ENCODE peak calls at places on chromosomes 13 and 19, in ten cellular contexts. N, A, Y, M, L, E, B, S, K and Z are unnamed samples.

GRCh38 chr19:2497186-2497585 is 21.3 kb downstream of the GADD45B start:
- DNase-seq in K (no peak), B (no peak), S (peak), M (no peak), A (no peak), Y (no peak), E (no peak), N (no peak), L (no peak), Z (no peak)

GRCh38 chr19:44576843-44577565 is 36.4 kb upstream of the IGSF23 start:
- DNase-seq in S (peak), Y (no peak), L (peak), K (no peak), B (no peak), M (peak), A (peak), E (peak), N (no peak), Z (peak)

GRCh38 chr19:2602391-2603181 is 99.9 kb downstream of the GNG7 start:
- DNase-seq in N (no peak), M (peak), K (peak), E (peak), Y (peak), B (peak), L (peak), A (no peak), S (peak), Z (peak)

GRCh38 chr13:32284927-32285632 is 30.1 kb downstream of the ZAR1L start:
- DNase-seq in N (no peak), Y (peak), E (no peak), K (no peak), L (peak), A (no peak), M (peak), S (peak), B (peak), Z (peak)

GRCh38 chr13:85093808-85094207 is 705.4 kb downstream of the SLITRK6 start:
- DNase-seq in L (peak), S (peak), Y (no peak), E (no peak), B (no peak), K (no peak), M (no peak), A (no peak), N (no peak), Z (no peak)

GRCh38 chr19:54266133-54266532 is 9.1 kb upstream of the LILRB5 start:
- DNase-seq in A (peak), B (peak), E (peak), K (no peak), N (peak), Y (peak), L (peak), S (peak), M (peak), Z (peak)

GRCh38 chr19:52622261-52622660 is 15.9 kb downstream of the ZNF83 start:
- DNase-seq in B (no peak), L (no peak), K (no peak), N (no peak), Y (no peak), M (peak), S (no peak), E (no peak), A (no peak), Z (no peak)

GRCh38 chr13:23626730-23627129 is 56.5 kb downstream of the TNFRSF19 start:
- DNase-seq in Y (no peak), M (no peak), L (no peak), K (no peak), S (no peak), N (no peak), A (no peak), B (no peak), E (no peak), Z (no peak)

GRCh38 chr19:4622695-4623421 is 16.5 kb upstream of the TNFAIP8L1 start:
- DNase-seq in N (no peak), Y (no peak), E (no peak), A (no peak), K (no peak), L (no peak), S (no peak), M (no peak), B (no peak), Z (no peak)

GRCh38 chr13:29991343-29991742 is 140.9 kb upstream of the UBL3 start:
- DNase-seq in K (peak), S (peak), L (peak), M (no peak), A (no peak), B (no peak), E (no peak), N (no peak), Y (peak), Z (peak)

GRCh38 chr13:83365723-83366122 is 516.6 kb downstream of the SLITRK1 start:
- DNase-seq in E (no peak), K (no peak), B (no peak), A (no peak), L (no peak), S (no peak), N (no peak), M (no peak), Y (no peak), Z (no peak)

GRCh38 chr19:7831452-7831851 is 1.4 kb downstream of the EVI5L start:
- DNase-seq in M (peak), B (no peak), E (no peak), Y (no peak), L (peak), K (no peak), N (no peak), S (peak), A (no peak), Z (peak)

GRCh38 chr13:41017744-41018582 is 1.2 kb downstream of the ELF1 start:
- DNase-seq in L (no peak), A (no peak), Y (no peak), E (no peak), B (no peak), S (no peak), K (no peak), N (no peak), M (no peak), Z (no peak)

GRCh38 chr13:80665792-80666333 is 324.9 kb upstream of the SPRY2 start:
- DNase-seq in M (no peak), A (no peak), K (no peak), N (no peak), L (no peak), E (no peak), S (peak), Y (no peak), B (no peak), Z (no peak)

GRCh38 chr13:35512271-35512920 is 35.9 kb upstream of the MAB21L1 start:
- DNase-seq in A (no peak), E (no peak), S (peak), N (no peak), K (peak), Y (peak), M (no peak), L (peak), B (peak), Z (peak)

GRCh38 chr13:42417624-42418023 is 145.7 kb downstream of the AKAP11 start:
- DNase-seq in K (no peak), L (no peak), B (no peak), M (no peak), Y (no peak), S (no peak), N (no peak), A (no peak), E (no peak), Z (no peak)

GRCh38 chr19:51002542-51003311 is 1.3 kb upstream of the KLK8 start:
- DNase-seq in S (no peak), B (no peak), N (no peak), L (peak), E (peak), Y (no peak), A (peak), M (peak), K (no peak), Z (no peak)

GRCh38 chr19:33780746-33781145 is 15.9 kb upstream of the KCTD15 start:
- DNase-seq in S (peak), M (no peak), K (no peak), B (no peak), Y (no peak), A (no peak), E (no peak), L (no peak), N (no peak), Z (no peak)
- H3K4me3 ChIP-seq in S (no peak), M (no peak), K (no peak), B (no peak), Y (no peak), A (no peak), E (no peak), L (no peak), N (no peak), Z (no peak)

GRCh38 chr13:44971656-44972595 is 17.3 kb downstream of the NUFIP1 start:
- DNase-seq in B (no peak), M (no peak), A (no peak), L (no peak), N (no peak), S (peak), K (no peak), E (no peak), Y (no peak), Z (peak)

GRCh38 chr13:44961997-44962396 is 27.3 kb downstream of the NUFIP1 start:
- DNase-seq in B (no peak), E (no peak), S (no peak), M (no peak), A (no peak), L (no peak), K (no peak), N (no peak), Y (no peak), Z (no peak)

GRCh38 chr13:44969858-44970484 is 19.3 kb downstream of the NUFIP1 start:
- DNase-seq in A (peak), L (peak), Y (peak), E (no peak), N (no peak), S (peak), M (peak), B (no peak), K (no peak), Z (peak)

GRCh38 chr13:44972956-44973581 is 16.2 kb downstream of the NUFIP1 start:
- DNase-seq in S (peak), E (no peak), B (no peak), L (peak), N (no peak), A (no peak), Y (no peak), K (no peak), M (peak), Z (peak)

GRCh38 chr13:44967656-44968451 is 21.4 kb downstream of the NUFIP1 start:
- DNase-seq in M (no peak), S (peak), N (no peak), Y (no peak), L (peak), B (no peak), K (no peak), A (no peak), E (no peak), Z (peak)
- TF ChIP-seq CTCF in M (no peak), S (peak), N (no peak), Y (peak), L (peak), B (no peak), K (peak), A (no peak), E (no peak), Z (peak)

GRCh38 chr19:29525901-29526729 is at the start of gene VSTM2B:
- DNase-seq in E (no peak), N (no peak), M (peak), L (no peak), A (no peak), Y (no peak), S (no peak), K (no peak), B (no peak), Z (no peak)

GRCh38 chr19:29526730-29527499 is 1.1 kb downstream of the VSTM2B start:
- DNase-seq in N (no peak), M (peak), B (no peak), Y (no peak), E (no peak), L (no peak), S (no peak), A (no peak), K (no peak), Z (no peak)

GRCh38 chr19:29524912-29525870 is 603 bp upstream of the VSTM2B start:
- DNase-seq in S (no peak), A (no peak), K (no peak), N (no peak), M (peak), Y (no peak), L (no peak), E (no peak), B (no peak), Z (no peak)

GRCh38 chr19:29523568-29523967 is 2.2 kb upstream of the VSTM2B start:
- DNase-seq in S (no peak), A (no peak), K (no peak), B (no peak), M (no peak), L (no peak), E (no peak), Y (no peak), N (no peak), Z (no peak)

GRCh38 chr19:29524201-29524911 is 1.4 kb upstream of the VSTM2B start:
- DNase-seq in N (no peak), A (no peak), B (no peak), K (no peak), S (no peak), E (no peak), L (no peak), Y (no peak), M (peak), Z (no peak)
- H3K4me3 ChIP-seq in N (no peak), A (no peak), B (no peak), K (no peak), S (no peak), E (no peak), L (no peak), Y (no peak), M (peak), Z (no peak)

GRCh38 chr13:106586764-106587163 is 18.8 kb upstream of the ARGLU1 start:
- DNase-seq in B (no peak), L (no peak), Y (no peak), K (no peak), N (no peak), A (no peak), E (no peak), M (no peak), S (no peak), Z (no peak)

GRCh38 chr13:106591299-106591698 is 23.4 kb upstream of the ARGLU1 start:
- DNase-seq in N (no peak), Y (no peak), A (no peak), L (no peak), S (no peak), E (no peak), K (no peak), M (no peak), B (no peak), Z (no peak)

GRCh38 chr13:106589716-106590115 is 21.8 kb upstream of the ARGLU1 start:
- DNase-seq in M (no peak), K (no peak), Y (no peak), B (no peak), N (no peak), L (peak), A (no peak), S (peak), E (no peak), Z (no peak)

GRCh38 chr13:106588367-106588766 is 20.4 kb upstream of the ARGLU1 start:
- DNase-seq in B (no peak), M (no peak), Y (no peak), E (no peak), L (no peak), A (no peak), S (no peak), N (no peak), K (no peak), Z (no peak)

DNA sequence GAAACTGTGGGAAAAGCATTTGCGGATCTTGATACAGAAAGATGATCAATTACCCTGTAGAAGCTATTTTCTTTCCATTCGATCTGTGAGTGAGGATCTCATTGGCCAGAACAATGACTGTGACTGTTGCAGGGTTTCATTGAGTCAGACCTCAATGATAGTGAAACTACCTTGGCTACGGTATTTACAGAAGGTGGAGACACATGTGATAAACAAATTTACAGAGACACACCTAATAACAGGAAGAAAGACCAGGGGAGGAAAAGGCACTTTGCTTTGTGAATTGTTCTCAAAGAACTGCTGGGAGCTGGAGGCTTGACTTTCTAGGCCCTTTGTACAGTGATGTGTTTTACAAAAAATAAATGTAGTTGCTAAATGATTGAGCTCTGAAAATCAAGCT is 19.9 kb upstream of the ARGLU1 start:
- DNase-seq in K (no peak), S (no peak), M (no peak), A (peak), E (peak), N (no peak), L (no peak), Y (no peak), B (no peak), Z (no peak)
- TF ChIP-seq CTCF in K (no peak), S (no peak), M (no peak), A (no peak), E (no peak), N (no peak), L (no peak), Y (no peak), B (no peak), Z (no peak)